ENCODE peak calls at places on chromosomes 2 and 18, in five cellular contexts. M is MM.1S, P is HFF-Myc, A is COLO829, T is adipocyte. N is an unnamed sample.

GRCh38 chr2:71610671-71611070 is 157.3 kb downstream of the DYSF start:
- DNase-seq in A (no peak), M (no peak), P (no peak), T (no peak), N (no peak)

GRCh38 chr2:157868993-157869392 is 7.1 kb downstream of the ACVR1 start:
- DNase-seq in M (no peak), P (no peak), T (no peak), A (no peak), N (no peak)

GRCh38 chr2:73156539-73157124 is 43.9 kb upstream of the RAB11FIP5 start:
- DNase-seq in M (peak), T (peak), A (no peak), P (no peak), N (peak)

GRCh38 chr2:191030521-191031154 is 16.7 kb upstream of the STAT1 start:
- DNase-seq in T (peak), A (peak), P (no peak), M (peak), N (peak)

GRCh38 chr18:25921677-25922421 is 168.6 kb downstream of the SS18 start:
- DNase-seq in P (no peak), M (peak), A (peak), T (peak), N (peak)

GRCh38 chr2:174248998-174249592 is 763 bp upstream of the OLA1 start:
- DNase-seq in A (no peak), P (no peak), M (no peak), T (no peak), N (no peak)

GRCh38 chr2:240499309-240500301 is 58.2 kb downstream of the ANKMY1 start:
- DNase-seq in A (no peak), T (no peak), M (no peak), P (no peak), N (no peak)

GRCh38 chr2:24307961-24308360 is 52.4 kb downstream of the ITSN2 start:
- DNase-seq in A (no peak), T (peak), P (no peak), M (no peak), N (peak)

GRCh38 chr2:65300772-65301711 is 73.4 kb downstream of the ACTR2 start:
- DNase-seq in T (peak), P (peak), M (peak), A (no peak), N (peak)

GRCh38 chr2:166344286-166345113 is 31.2 kb downstream of the SCN9A start:
- DNase-seq in T (peak), P (no peak), M (peak), A (peak), N (peak)

GRCh38 chr2:198000417-198000816 is 196.0 kb downstream of the PLCL1 start:
- DNase-seq in T (no peak), P (no peak), M (no peak), A (no peak), N (no peak)

GRCh38 chr18:35117951-35118411 is 76.8 kb downstream of the MAPRE2 start:
- DNase-seq in M (no peak), T (peak), A (peak), P (no peak), N (peak)

GRCh38 chr2:159046966-159047365 is 78.5 kb downstream of the TANC1 start:
- DNase-seq in M (no peak), P (no peak), A (no peak), T (peak), N (peak)

GRCh38 chr2:237998530-237998929 is 31.7 kb downstream of the UBE2F start:
- DNase-seq in M (no peak), T (peak), P (no peak), A (peak), N (peak)

GRCh38 chr2:63071664-63072063 is 21.0 kb downstream of the OTX1 start:
- DNase-seq in T (no peak), P (no peak), M (no peak), A (no peak), N (no peak)

GRCh38 chr2:11446733-11447248 is 19.2 kb downstream of the E2F6 start:
- DNase-seq in T (peak), P (peak), M (peak), A (peak), N (peak)

GRCh38 chr18:55343396-55344073 is 244.5 kb downstream of the TCF4 start:
- DNase-seq in P (no peak), A (no peak), T (peak), M (peak), N (peak)

GRCh38 chr2:27000228-27000627 is 29.8 kb downstream of the MAPRE3 start:
- DNase-seq in T (no peak), A (no peak), P (no peak), M (no peak), N (no peak)

GRCh38 chr18:31301201-31301655 is 16.7 kb upstream of the DSG1 start:
- DNase-seq in P (no peak), M (no peak), A (no peak), T (no peak), N (no peak)

GRCh38 chr2:26635401-26635800 is 5.8 kb downstream of the CIB4 start:
- DNase-seq in P (no peak), T (no peak), A (no peak), M (no peak), N (no peak)

GRCh38 chr2:54480025-54480424 is 23.9 kb downstream of the SPTBN1 start:
- DNase-seq in M (no peak), P (no peak), T (no peak), A (no peak), N (no peak)

GRCh38 chr18:22318745-22319407 is 98.8 kb downstream of the CTAGE1 start:
- DNase-seq in M (no peak), P (no peak), T (no peak), A (no peak), N (peak)

GRCh38 chr2:62304429-62305417 is 108.8 kb downstream of the B3GNT2 start:
- DNase-seq in A (no peak), T (peak), M (peak), P (peak), N (peak)

GRCh38 chr18:3593381-3593903 is 143.5 kb downstream of the TGIF1 start:
- DNase-seq in P (no peak), A (peak), M (no peak), T (peak), N (peak)

GRCh38 chr18:59690216-59691045 is 6.8 kb downstream of the CCBE1 start:
- DNase-seq in A (no peak), M (no peak), T (no peak), P (no peak), N (no peak)

GRCh38 chr2:44496130-44496529 is 134.4 kb downstream of the CAMKMT start:
- DNase-seq in M (no peak), A (no peak), P (no peak), T (no peak), N (no peak)

GRCh38 chr18:41075212-41075611 is 879.8 kb upstream of the PIK3C3 start:
- DNase-seq in M (peak), P (peak), A (no peak), T (peak), N (peak)

GRCh38 chr18:10826400-10826799 is 300.6 kb downstream of the NAPG start:
- DNase-seq in A (no peak), M (no peak), P (no peak), T (no peak), N (no peak)

GRCh38 chr2:231713738-231714638 is 5.7 kb downstream of the PTMA start:
- DNase-seq in M (peak), A (peak), P (peak), T (peak), N (peak)

GRCh38 chr2:151153601-151154000 is 108.1 kb downstream of the RBM43 start:
- DNase-seq in T (no peak), A (no peak), P (no peak), M (no peak), N (no peak)

GRCh38 chr2:43737097-43737854 is 36.6 kb upstream of the DYNC2LI1 start:
- DNase-seq in P (no peak), M (no peak), T (peak), A (no peak), N (peak)

GRCh38 chr18:40984856-40985255 is 970.2 kb upstream of the PIK3C3 start:
- DNase-seq in P (no peak), A (no peak), T (peak), M (no peak), N (peak)

GRCh38 chr2:172153161-172153560 is 50.5 kb upstream of the DLX2 start:
- DNase-seq in M (no peak), T (no peak), A (no peak), P (no peak), N (no peak)

GRCh38 chr18:58117685-58118403 is 73.8 kb downstream of the NEDD4L start:
- DNase-seq in A (peak), P (peak), M (no peak), T (peak), N (peak)